ENCODE peak calls at places on chromosomes 3 and 15, in five cellular contexts. One of them, this sample, is unnamed.

GRCh38 chr3:72375237-72376154 is 472.7 kb downstream of the SHQ1 start:
- DNase-seq in cardiac muscle cell: no peak
- DNase-seq in GM23338: peak; percentile 31
- DNase-seq in lower lobe of right lung: no peak
- DNase-seq in CD4-positive, alpha-beta memory T cell: no peak
- DNase-seq in this sample: no peak

GRCh38 chr3:30437172-30437571 is 169.2 kb upstream of the TGFBR2 start:
- DNase-seq in cardiac muscle cell: peak; percentile 91
- DNase-seq in GM23338: peak; percentile 6
- DNase-seq in lower lobe of right lung: no peak
- DNase-seq in CD4-positive, alpha-beta memory T cell: no peak
- DNase-seq in this sample: no peak

GRCh38 chr15:43828061-43828657 is 1.4 kb downstream of the WDR76 start:
- DNase-seq in cardiac muscle cell: peak; percentile 17
- DNase-seq in GM23338: no peak
- DNase-seq in lower lobe of right lung: no peak
- DNase-seq in CD4-positive, alpha-beta memory T cell: no peak
- DNase-seq in this sample: no peak

GRCh38 chr3:186691676-186692075 is 25.5 kb upstream of the KNG1 start:
- DNase-seq in cardiac muscle cell: no peak
- DNase-seq in GM23338: no peak
- DNase-seq in lower lobe of right lung: no peak
- DNase-seq in CD4-positive, alpha-beta memory T cell: no peak
- DNase-seq in this sample: no peak

GRCh38 chr15:79341361-79341760 is 30.4 kb downstream of the TMED3 start:
- DNase-seq in cardiac muscle cell: peak; percentile 24
- DNase-seq in GM23338: no peak
- DNase-seq in lower lobe of right lung: no peak
- DNase-seq in CD4-positive, alpha-beta memory T cell: no peak
- DNase-seq in this sample: no peak

GRCh38 chr15:28984421-28985375 is 98.9 kb downstream of the APBA2 start:
- DNase-seq in cardiac muscle cell: peak; percentile 75
- DNase-seq in GM23338: no peak
- DNase-seq in lower lobe of right lung: no peak
- DNase-seq in CD4-positive, alpha-beta memory T cell: no peak
- DNase-seq in this sample: peak; percentile 91

GRCh38 chr3:79419222-79419621 is 348.6 kb downstream of the ROBO1 start:
- DNase-seq in cardiac muscle cell: peak; percentile 46
- DNase-seq in GM23338: no peak
- DNase-seq in lower lobe of right lung: no peak
- DNase-seq in CD4-positive, alpha-beta memory T cell: no peak
- DNase-seq in this sample: no peak

GRCh38 chr3:38575279-38575843 is 74.1 kb downstream of the SCN5A start:
- DNase-seq in cardiac muscle cell: no peak
- DNase-seq in GM23338: no peak
- DNase-seq in lower lobe of right lung: peak; percentile 30
- DNase-seq in CD4-positive, alpha-beta memory T cell: no peak
- DNase-seq in this sample: no peak

DNA sequence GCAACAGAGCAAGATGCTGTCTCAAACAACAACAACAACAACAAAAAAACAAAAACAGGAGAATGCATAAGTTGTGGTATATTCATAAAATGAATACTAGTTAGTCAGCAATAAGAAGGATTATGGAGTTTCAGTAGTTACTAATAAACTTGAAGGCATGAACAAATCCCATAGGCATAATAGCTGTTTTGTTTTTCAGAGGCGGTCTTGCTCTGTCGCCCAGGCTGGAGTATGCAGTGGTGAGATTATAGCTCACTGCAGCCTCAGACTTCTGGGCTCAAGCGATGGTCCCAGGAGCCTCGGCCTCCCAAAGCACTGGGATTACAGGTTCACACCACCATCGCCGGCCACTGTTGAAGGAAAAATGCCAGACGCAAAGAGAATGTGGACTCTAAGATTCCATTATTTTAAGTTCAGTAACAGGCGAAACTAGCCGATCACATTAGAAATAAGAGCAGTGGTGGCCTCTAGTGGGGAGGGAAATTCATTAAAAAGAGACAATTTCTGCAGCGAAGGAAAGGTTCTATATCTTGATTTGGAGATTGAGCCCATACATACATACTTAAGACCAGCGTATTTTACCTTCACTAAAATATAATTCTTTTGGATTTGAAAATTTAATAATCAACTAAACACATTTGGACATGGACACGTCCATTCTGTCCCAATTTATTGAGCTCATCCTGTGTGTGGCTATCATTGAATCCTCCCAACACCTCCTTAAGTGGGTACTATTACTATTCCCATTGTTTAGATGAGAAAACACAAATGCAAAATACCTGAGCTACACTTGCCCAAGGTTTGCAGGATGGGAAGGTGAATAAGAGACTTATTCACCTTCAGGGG is 27.4 kb upstream of the HDAC11 start:
- DNase-seq in cardiac muscle cell: peak; percentile 68
- DNase-seq in GM23338: peak; percentile 82
- DNase-seq in lower lobe of right lung: no peak
- DNase-seq in CD4-positive, alpha-beta memory T cell: peak; percentile 63
- DNase-seq in this sample: peak; percentile 63
- H3K27ac ChIP-seq in cardiac muscle cell: no peak overlapping the region
- H3K27ac ChIP-seq in GM23338: peak overlapping the region; percentile 73
- H3K27ac ChIP-seq in lower lobe of right lung: peak overlapping the region; percentile 82
- H3K27ac ChIP-seq in CD4-positive, alpha-beta memory T cell: peak overlapping the region; percentile 60
- H3K27ac ChIP-seq in this sample: peak overlapping the region; percentile 100

DNA sequence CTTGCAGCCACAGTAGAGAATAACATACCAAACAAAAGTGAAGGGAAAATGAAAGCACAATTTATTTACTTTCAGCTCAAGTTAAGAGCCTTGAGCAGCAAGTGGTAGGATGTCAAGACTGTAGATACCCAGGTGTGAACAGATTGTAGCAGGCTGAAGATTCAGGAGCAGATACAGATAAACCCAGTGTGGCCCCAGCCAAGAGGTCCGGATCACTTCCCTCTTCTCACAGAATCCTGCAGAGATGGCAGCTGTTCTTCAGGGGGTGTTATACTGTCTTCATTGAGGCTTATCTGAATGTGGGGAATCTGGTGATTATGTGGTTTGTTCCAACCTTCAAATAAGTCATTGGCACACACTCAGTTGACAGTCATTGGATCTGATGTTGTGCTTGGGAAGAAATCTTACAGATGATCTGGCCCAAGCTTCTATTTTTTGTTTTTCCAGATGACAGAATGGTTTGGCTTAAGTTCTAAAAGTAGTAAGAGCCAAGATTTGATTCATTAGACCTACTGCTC is 2.2 kb downstream of the STARD9 start:
- DNase-seq in cardiac muscle cell: peak; percentile 69
- DNase-seq in GM23338: no peak
- DNase-seq in lower lobe of right lung: no peak
- DNase-seq in CD4-positive, alpha-beta memory T cell: no peak
- DNase-seq in this sample: no peak
- H3K27ac ChIP-seq in cardiac muscle cell: no peak overlapping the region
- H3K27ac ChIP-seq in GM23338: no peak overlapping the region
- H3K27ac ChIP-seq in lower lobe of right lung: no peak overlapping the region
- H3K27ac ChIP-seq in CD4-positive, alpha-beta memory T cell: no peak overlapping the region
- H3K27ac ChIP-seq in this sample: no peak overlapping the region

DNA sequence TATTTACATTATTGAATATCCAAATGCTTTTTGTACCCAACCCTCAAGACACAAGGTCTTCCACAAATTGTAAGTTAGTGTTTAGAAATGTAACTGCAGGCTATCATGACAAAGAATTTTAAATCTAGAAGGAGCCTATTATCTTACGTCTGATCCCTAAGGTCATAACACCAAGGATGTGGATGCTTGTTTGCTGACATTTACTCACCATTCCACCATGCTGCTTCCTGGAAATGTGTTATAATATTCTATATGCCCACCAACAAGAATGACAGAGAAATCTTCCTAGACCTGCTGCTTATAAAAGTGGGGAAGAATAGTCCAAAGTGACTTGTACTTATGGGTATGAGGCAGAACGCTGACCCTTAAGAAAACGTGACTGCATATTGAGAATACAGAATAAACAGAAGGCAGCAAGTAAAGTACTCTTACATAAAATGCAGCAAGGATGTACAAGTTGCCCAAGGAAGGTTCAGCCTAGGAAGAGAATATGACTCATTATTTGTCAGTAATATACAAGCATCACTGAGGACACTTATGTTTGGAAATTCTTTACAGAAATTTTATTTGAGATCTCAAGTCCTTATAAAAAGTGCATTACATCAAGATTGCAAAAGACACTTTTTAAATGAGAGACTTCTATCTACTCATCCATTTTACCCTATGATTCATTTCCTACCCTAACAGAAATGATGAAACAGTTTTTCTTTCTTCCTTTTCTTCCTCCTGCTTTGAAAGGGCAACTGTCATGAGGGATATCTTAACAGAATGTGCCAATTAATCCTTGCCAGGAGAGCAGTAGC is 59.6 kb downstream of the ESYT3 start:
- DNase-seq in cardiac muscle cell: peak; percentile 70
- DNase-seq in GM23338: no peak
- DNase-seq in lower lobe of right lung: no peak
- DNase-seq in CD4-positive, alpha-beta memory T cell: no peak
- DNase-seq in this sample: no peak
- H3K27ac ChIP-seq in cardiac muscle cell: no peak overlapping the region
- H3K27ac ChIP-seq in GM23338: no peak overlapping the region
- H3K27ac ChIP-seq in lower lobe of right lung: no peak overlapping the region
- H3K27ac ChIP-seq in CD4-positive, alpha-beta memory T cell: no peak overlapping the region
- H3K27ac ChIP-seq in this sample: no peak overlapping the region

DNA sequence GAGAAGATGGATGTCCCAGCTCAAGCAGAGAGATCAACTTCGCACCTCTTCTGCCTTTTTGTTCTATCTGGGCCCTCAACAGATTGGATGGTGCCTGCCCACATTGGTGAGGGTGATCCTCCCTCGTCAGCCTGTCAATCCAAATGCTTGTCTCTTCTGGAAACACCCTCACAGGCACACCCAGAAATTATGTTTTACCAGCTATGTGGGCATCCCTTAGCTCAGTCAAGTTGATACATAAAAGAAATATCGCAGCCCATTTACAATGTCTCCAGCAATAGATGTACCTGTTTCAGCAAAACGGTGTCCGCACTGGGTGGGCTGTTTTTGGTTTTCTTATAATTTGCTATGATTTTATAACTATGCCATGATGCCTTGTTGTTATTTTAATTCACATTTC is 27.5 kb upstream of the CA12 start:
- DNase-seq in cardiac muscle cell: no peak
- DNase-seq in GM23338: no peak
- DNase-seq in lower lobe of right lung: no peak
- DNase-seq in CD4-positive, alpha-beta memory T cell: no peak
- DNase-seq in this sample: no peak
- H3K27ac ChIP-seq in cardiac muscle cell: no peak overlapping the region
- H3K27ac ChIP-seq in GM23338: no peak overlapping the region
- H3K27ac ChIP-seq in lower lobe of right lung: no peak overlapping the region
- H3K27ac ChIP-seq in CD4-positive, alpha-beta memory T cell: no peak overlapping the region
- H3K27ac ChIP-seq in this sample: no peak overlapping the region

DNA sequence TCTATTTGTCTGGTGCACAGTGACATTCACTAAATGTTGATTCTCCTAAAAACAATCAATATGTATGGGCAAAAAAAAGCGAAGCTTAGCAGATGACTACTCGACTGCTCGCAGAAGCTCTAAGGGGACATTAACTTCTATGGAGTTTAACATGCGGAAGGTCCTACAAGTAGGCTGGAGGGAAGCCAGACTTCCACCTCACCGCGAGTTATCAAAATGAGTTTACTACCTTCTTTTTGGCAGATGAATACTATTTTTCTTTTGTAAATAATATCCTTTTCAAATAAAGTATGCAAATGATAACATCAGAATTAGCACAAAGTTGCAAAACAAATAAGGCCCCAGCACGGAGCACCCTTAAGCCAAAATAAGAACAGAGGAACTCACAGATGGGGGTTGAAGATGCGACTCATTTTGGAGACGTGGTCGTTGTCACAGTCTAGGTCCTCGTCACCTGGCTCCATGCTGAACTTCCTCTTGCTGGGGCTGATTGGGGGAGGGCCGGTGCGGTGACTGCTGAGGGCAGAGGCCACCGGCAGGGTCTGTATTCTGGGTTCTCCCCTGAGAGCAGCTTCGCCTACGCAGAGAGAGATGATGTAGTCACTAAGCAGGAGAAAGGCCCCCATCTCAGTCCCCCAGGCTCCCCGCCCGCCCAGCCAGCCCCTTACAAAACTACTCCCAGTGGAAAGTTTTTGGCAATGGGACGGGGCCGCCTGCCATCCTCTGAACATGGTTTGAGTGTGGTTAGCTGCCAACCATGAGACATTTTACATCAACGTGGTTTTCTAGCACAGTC is 42.1 kb downstream of the VGLL4 start:
- DNase-seq in cardiac muscle cell: peak; percentile 67
- DNase-seq in GM23338: no peak
- DNase-seq in lower lobe of right lung: no peak
- DNase-seq in CD4-positive, alpha-beta memory T cell: no peak
- DNase-seq in this sample: peak; percentile 48
- H3K27ac ChIP-seq in cardiac muscle cell: peak overlapping the region; percentile 92
- H3K27ac ChIP-seq in GM23338: peak overlapping the region; percentile 75
- H3K27ac ChIP-seq in lower lobe of right lung: peak overlapping the region; percentile 69
- H3K27ac ChIP-seq in CD4-positive, alpha-beta memory T cell: no peak overlapping the region
- H3K27ac ChIP-seq in this sample: peak overlapping the region; percentile 85

DNA sequence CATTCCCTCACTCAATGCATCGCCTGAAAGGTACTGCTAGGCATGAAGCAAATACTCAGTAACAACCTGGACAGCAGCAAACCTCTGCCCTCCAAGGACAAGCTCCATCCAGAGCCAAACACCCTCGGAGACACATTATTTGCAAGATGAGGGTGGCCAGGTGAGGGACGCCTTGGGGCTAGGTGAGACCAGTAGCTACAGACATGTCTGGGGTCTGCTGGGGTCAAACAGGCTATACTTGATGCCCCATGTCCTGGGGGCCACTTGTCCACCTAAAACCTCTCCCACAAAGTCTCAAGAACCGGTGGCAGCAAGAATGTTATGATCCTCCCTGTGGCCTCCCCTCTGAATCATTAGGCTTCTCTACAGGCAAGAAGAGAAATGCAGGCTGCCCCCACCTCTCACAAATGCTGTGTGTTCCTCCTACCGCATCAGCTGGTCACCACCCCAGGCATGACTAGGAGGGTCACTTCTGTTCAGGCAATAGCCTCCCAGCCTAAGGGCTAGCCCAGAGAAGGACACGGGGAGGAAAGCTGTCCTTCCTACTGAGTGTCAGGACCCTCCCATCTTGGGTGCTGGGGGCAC is 54.3 kb downstream of the TBC1D2B start:
- DNase-seq in cardiac muscle cell: no peak
- DNase-seq in GM23338: no peak
- DNase-seq in lower lobe of right lung: no peak
- DNase-seq in CD4-positive, alpha-beta memory T cell: no peak
- DNase-seq in this sample: no peak
- H3K27ac ChIP-seq in cardiac muscle cell: no peak overlapping the region
- H3K27ac ChIP-seq in GM23338: no peak overlapping the region
- H3K27ac ChIP-seq in lower lobe of right lung: peak overlapping the region; percentile 61
- H3K27ac ChIP-seq in CD4-positive, alpha-beta memory T cell: no peak overlapping the region
- H3K27ac ChIP-seq in this sample: no peak overlapping the region

DNA sequence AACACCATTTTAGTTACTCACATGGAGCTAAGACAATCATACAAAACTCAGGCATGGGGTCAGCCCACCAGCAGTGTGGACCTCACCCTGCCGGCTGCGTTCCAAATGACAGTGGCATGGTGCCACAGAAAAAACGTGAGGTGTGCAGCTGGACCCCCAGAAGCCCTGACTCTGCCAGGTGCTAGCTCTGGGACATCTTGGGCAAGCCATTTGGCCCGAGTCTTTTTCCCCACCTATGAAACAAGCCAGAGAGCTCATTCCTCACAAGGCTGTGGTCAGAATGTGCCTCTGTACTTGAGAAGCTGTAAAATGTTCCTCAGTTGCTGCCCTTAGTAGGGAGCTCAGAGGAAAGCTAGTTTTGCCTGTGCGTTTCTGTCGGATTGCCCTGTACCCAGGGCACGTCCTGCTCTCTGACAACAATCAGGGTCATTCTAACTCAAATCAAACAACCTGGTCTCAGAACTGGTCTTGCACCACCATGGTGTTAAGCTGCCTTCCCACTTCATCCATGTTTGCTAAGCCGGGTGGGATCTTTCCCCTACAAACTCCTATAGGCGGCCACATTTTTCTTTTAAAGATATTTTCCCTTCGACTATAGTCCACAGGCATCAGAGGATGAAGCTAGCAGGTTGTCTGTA is 44.9 kb downstream of the LIPC start:
- DNase-seq in cardiac muscle cell: no peak
- DNase-seq in GM23338: no peak
- DNase-seq in lower lobe of right lung: no peak
- DNase-seq in CD4-positive, alpha-beta memory T cell: no peak
- DNase-seq in this sample: no peak
- H3K27ac ChIP-seq in cardiac muscle cell: no peak overlapping the region
- H3K27ac ChIP-seq in GM23338: no peak overlapping the region
- H3K27ac ChIP-seq in lower lobe of right lung: no peak overlapping the region
- H3K27ac ChIP-seq in CD4-positive, alpha-beta memory T cell: no peak overlapping the region
- H3K27ac ChIP-seq in this sample: no peak overlapping the region